ENCODE peak calls at places on chromosomes 5 and 9, in five cellular contexts. V is psoas muscle, F is H1, Z is AG10803, J is fibroblast of lung. M is an unnamed sample.

GRCh38 chr5:79759436-79759835 is 69.8 kb downstream of the CMYA5 start:
- DNase-seq in V (peak), F (no peak), J (peak), Z (peak), M (peak)

GRCh38 chr9:135087489-135087791 is at the start of gene OLFM1:
- DNase-seq in Z (peak), V (peak), J (peak), F (peak), M (peak)

GRCh38 chr9:128757602-128758001 is 14.1 kb downstream of the ZER1 start:
- DNase-seq in F (no peak), V (no peak), Z (no peak), J (no peak), M (no peak)

GRCh38 chr5:127338501-127338900 is 47.9 kb downstream of the MEGF10 start:
- DNase-seq in J (no peak), F (no peak), V (no peak), Z (no peak), M (no peak)

GRCh38 chr5:123350744-123351143 is 72.5 kb downstream of the CEP120 start:
- DNase-seq in Z (no peak), F (no peak), J (no peak), V (no peak), M (no peak)

GRCh38 chr5:154087260-154087659 is 48.5 kb downstream of the MFAP3 start:
- DNase-seq in J (no peak), F (no peak), Z (peak), V (no peak), M (peak)

GRCh38 chr9:136902259-136902821 is 16.0 kb downstream of the TRAF2 start:
- DNase-seq in F (no peak), J (no peak), Z (peak), V (peak), M (peak)

GRCh38 chr5:158773151-158773550 is 326.6 kb downstream of the EBF1 start:
- DNase-seq in J (no peak), Z (peak), F (no peak), V (no peak), M (no peak)

GRCh38 chr5:9347032-9347431 is 198.8 kb downstream of the SEMA5A start:
- DNase-seq in Z (no peak), V (no peak), J (no peak), F (no peak), M (no peak)

GRCh38 chr5:77832166-77832770 is 56.1 kb upstream of the TBCA start:
- DNase-seq in Z (no peak), J (no peak), V (no peak), F (no peak), M (no peak)

GRCh38 chr9:20321683-20322082 is 300.6 kb downstream of the MLLT3 start:
- DNase-seq in J (no peak), F (no peak), V (no peak), Z (no peak), M (no peak)

GRCh38 chr5:96017951-96018350 is 56.3 kb upstream of the ELL2 start:
- DNase-seq in V (no peak), J (peak), Z (peak), F (no peak), M (peak)

GRCh38 chr5:124546643-124547042 is 199.8 kb downstream of the ZNF608 start:
- DNase-seq in Z (no peak), J (peak), V (no peak), F (peak), M (peak)

GRCh38 chr9:29555452-29555851 is 1982.2 kb upstream of the C9orf72 start:
- DNase-seq in J (no peak), F (no peak), Z (no peak), V (no peak), M (peak)

GRCh38 chr5:145681686-145682085 is 153.5 kb downstream of the PRELID2 start:
- DNase-seq in V (no peak), J (peak), Z (peak), F (peak), M (peak)

GRCh38 chr9:15220658-15221310 is 86.2 kb downstream of the TTC39B start:
- DNase-seq in V (no peak), F (no peak), Z (peak), J (peak), M (peak)

GRCh38 chr9:86246752-86247161 is 12.7 kb downstream of the C9orf153 start:
- DNase-seq in F (no peak), Z (peak), V (no peak), J (peak), M (peak)

GRCh38 chr9:130825051-130825651 is 9.9 kb upstream of the ABL1 start:
- DNase-seq in J (peak), V (no peak), F (peak), Z (peak), M (peak)

GRCh38 chr5:132674671-132675506 is 1.1 kb downstream of the IL4 start:
- DNase-seq in F (no peak), V (no peak), Z (peak), J (peak), M (peak)

DNA sequence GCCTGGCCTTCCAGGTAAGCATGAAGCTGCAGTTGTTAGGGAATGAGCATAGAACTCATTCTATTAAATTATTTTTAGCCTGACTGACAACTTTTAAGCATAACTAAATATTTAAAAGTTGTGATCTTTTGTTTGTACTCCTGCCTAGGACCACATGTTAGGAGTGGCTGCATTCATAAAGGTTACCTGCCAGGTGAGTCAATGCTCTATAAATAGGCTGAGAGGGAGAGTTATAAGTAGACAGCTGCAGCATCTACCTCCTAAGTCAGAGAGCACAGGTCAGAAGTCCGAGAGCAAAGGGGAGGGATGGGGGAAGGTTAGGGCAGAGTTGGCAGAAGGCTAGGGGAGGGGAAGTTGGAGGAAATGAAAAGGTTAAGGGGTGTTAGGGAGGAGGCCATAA is 292.4 kb upstream of the TLE4 start:
- DNase-seq in J (no peak), V (no peak), Z (no peak), F (no peak), M (no peak)
- H3K4me3 ChIP-seq in J (no peak), V (no peak), Z (no peak), F (no peak), M (no peak)

DNA sequence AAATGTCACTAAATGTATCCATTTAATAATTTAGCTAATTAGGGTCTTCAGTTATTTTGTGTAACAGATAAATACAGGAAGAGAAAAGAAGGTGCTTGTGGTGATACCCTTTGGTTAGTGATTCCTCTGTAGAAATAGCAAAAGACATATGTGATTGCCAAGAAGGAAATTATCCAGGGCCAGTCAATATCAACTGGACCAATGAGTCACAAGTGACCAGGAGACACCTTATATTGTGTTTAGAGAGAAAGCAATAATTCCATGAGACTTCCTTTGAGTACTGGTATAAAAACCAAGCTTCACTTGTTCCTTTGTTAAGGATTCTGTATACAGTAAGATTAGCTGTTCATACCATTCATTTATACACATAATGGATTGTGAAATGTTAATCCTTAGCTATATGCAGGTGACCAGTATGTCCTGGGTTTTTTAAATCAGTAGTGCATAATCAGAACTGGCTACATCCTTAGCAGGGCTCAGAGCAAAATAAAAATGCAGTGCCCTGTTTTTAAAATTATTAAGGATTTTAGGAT is 11.7 kb upstream of the F2R start:
- DNase-seq in V (no peak), Z (no peak), J (no peak), F (no peak), M (no peak)
- H3K4me3 ChIP-seq in V (no peak), Z (no peak), J (no peak), F (no peak), M (no peak)

GRCh38 chr5:35851282-35851681 is 5.4 kb upstream of the IL7R start:
- DNase-seq in J (peak), Z (peak), F (no peak), V (no peak), M (peak)
- H3K4me3 ChIP-seq in J (peak), Z (peak), F (no peak), V (peak), M (peak)

GRCh38 chr9:92790542-92791527 is 26.2 kb upstream of the BICD2 start:
- DNase-seq in Z (peak), V (peak), F (peak), J (peak), M (peak)
- H3K4me3 ChIP-seq in Z (no peak), V (no peak), F (no peak), J (no peak), M (no peak)

M was measured in astrocyte of the spinal cord.